ENCODE peak calls at places on chromosomes 3 and 15, in four cellular contexts. K is AG04450, B is neural progenitor cell, J is SK-N-SH. H is an unnamed sample.

GRCh38 chr3:80017369-80017768 is 249.6 kb upstream of the ROBO1 start:
- DNase-seq in K (no peak), B (no peak), J (no peak), H (no peak)

GRCh38 chr3:159763466-159764210 is 225.0 kb upstream of the IL12A start:
- DNase-seq in K (peak; percentile 54), B (peak; percentile 89), J (peak; percentile 87), H (no peak)

GRCh38 chr3:17741621-17742091 is 775 bp downstream of the TBC1D5 start:
- DNase-seq in K (no peak), B (no peak), J (peak; percentile 16), H (no peak)

GRCh38 chr3:155019576-155019975 is 60.5 kb upstream of the MME start:
- DNase-seq in K (peak; percentile 10), B (no peak), J (no peak), H (no peak)

GRCh38 chr15:99167201-99167600 is 62.3 kb downstream of the SYNM start:
- DNase-seq in K (no peak), B (no peak), J (no peak), H (no peak)

GRCh38 chr15:72135719-72136118 is 17.5 kb downstream of the SENP8 start:
- DNase-seq in K (no peak), B (no peak), J (no peak), H (no peak)

GRCh38 chr3:134352031-134352671 is 22.1 kb downstream of the AMOTL2 start:
- DNase-seq in K (no peak), B (no peak), J (no peak), H (no peak)

GRCh38 chr3:95302044-95302443 is 1239.2 kb downstream of the NSUN3 start:
- DNase-seq in K (peak; percentile 11), B (no peak), J (no peak), H (no peak)

GRCh38 chr3:141963301-141963700 is 86.9 kb downstream of the ATP1B3 start:
- DNase-seq in K (no peak), B (no peak), J (no peak), H (no peak)

GRCh38 chr3:30676424-30677346 is 70.3 kb downstream of the TGFBR2 start:
- DNase-seq in K (no peak), B (no peak), J (no peak), H (no peak)

GRCh38 chr3:29475305-29475825 is 194.5 kb downstream of the RBMS3 start:
- DNase-seq in K (no peak), B (no peak), J (no peak), H (no peak)

GRCh38 chr3:167109746-167110145 is 270.4 kb downstream of the ZBBX start:
- DNase-seq in K (no peak), B (no peak), J (no peak), H (no peak)

GRCh38 chr3:67635806-67636205 is 18.6 kb downstream of the SUCLG2 start:
- DNase-seq in K (no peak), B (no peak), J (no peak), H (no peak)

GRCh38 chr3:172561894-172562664 is 38.8 kb upstream of the TNFSF10 start:
- DNase-seq in K (no peak), B (no peak), J (no peak), H (no peak)

GRCh38 chr3:112304611-112305010 is 10.6 kb upstream of the SLC9C1 start:
- DNase-seq in K (no peak), B (peak; percentile 37), J (no peak), H (no peak)

GRCh38 chr3:169138849-169139416 is 524.6 kb downstream of the MECOM start:
- DNase-seq in K (no peak), B (no peak), J (no peak), H (no peak)

DNA sequence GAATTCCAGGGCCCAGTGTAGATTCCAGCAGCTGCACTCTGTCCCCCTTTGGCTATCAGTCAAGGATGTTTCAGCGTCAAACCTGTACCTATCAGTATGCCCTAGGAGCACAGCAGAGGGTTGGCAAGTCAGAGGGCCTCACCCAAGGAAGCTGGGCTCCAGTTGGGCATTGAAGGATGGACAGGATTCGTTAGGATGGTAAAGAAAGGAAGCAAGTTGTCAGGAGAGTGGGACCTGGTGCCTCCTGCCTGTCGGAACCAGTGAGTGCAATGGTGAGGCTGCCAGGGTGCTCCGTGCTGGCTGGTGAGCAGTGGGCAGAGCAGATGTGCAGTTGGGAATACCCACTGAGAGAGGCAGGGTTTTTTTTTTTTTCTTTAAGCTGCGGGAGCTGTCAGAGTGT is 157.2 kb downstream of the CHDH start:
- DNase-seq in K (no peak), B (no peak), J (no peak), H (no peak)
- TF ChIP-seq CTCF in K (no peak), B (no peak), J (no peak), H (no peak)

GRCh38 chr15:66882251-66883020 is 180.4 kb downstream of the SMAD6 start:
- DNase-seq in K (peak; percentile 13), B (no peak), J (no peak), H (no peak)
- H3K27ac ChIP-seq in K (peak overlapping the region; percentile 70), B (no peak overlapping the region), J (peak overlapping the region; percentile 95), H (no peak overlapping the region)

GRCh38 chr15:25066708-25067107 is 111.9 kb downstream of the SNRPN start:
- DNase-seq in K (no peak), B (no peak), J (no peak), H (no peak)
- H3K9me3 ChIP-seq in K (peaks cover 100% of the 10 kb centered on the region), B (peaks cover 27% of the 10 kb centered on the region), J (no peaks in the 10 kb centered on the region), H (peaks cover 99% of the 10 kb centered on the region)

DNA sequence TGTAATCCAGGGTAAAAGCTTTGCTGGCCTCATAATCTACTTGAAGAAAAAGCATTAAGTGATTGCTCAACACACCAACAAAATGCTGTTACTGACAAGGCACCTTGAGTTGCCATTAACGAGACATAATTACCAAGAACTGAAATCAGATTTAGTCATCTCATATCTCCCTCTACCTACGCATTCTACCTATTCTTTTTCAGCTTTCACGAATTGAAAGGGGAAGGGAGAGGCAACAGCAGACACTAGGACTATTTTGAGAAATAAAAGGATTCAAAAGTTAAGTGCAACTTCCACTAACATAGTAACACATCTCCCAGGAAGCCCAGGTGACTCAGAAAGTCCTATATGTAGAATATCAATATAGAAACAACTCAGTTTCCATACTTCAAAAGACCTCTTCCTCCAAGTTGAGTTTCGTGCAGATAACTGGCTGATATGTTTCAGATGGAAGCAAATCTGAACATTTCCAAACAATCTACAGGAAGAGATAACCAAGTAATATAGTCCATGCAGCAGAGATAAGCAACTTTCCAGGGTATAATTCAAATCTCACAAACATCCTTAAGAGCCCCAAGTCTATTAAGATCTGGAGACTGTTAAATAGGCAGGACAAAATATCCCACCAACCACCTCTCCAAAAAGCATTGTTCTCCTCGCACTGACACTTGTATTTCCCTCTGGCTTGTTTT is 1.9 kb downstream of the OSBPL10 start:
- DNase-seq in K (no peak), B (no peak), J (no peak), H (no peak)
- TF ChIP-seq CTCF in K (no peak), B (no peak), J (no peak), H (no peak)

DNA sequence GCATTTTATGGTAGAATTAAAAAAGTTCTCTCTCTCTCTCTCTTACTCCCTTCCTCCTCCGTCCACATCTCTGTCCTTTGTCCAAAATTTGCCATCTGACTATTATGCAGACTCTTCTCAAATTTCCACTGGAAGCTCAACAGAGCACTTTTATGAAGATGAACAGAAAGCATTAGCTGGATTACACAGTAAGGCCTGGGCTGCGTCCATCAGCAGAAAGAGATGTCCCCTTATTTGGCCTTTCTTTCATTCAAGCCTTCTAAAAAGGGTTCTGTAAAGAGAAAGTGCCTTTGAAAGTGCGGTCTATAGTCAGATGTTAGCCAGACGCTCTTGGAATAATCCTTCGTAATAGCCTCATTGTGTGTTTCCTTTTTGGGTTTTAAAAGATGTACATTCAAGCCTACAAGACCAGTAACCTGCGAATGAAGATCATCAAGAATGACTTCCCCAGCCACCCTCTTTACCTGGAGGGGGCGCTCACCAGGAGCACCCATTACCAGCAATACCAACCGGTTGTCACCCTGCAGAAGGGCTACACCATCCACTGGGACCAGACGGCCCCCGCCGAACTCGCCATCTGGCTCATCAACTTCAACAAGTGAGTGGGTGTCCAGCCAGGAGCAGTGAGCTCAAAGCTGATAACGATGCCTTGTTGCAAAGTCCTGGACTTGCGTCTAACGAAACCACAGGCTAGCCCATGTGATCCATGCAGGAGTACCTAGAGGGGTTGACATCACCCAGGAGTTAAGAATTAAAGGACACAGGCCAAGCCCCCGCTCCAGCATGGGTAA is 53.1 kb downstream of the MESD start:
- DNase-seq in K (no peak), B (no peak), J (no peak), H (no peak)
- H3K27ac ChIP-seq in K (peak overlapping the region; percentile 11), B (no peak overlapping the region), J (no peak overlapping the region), H (no peak overlapping the region)

GRCh38 chr15:27774638-27775037 is 324.5 kb downstream of the OCA2 start:
- DNase-seq in K (no peak), B (no peak), J (no peak), H (no peak)
- H3K9me3 ChIP-seq in K (peaks cover 38% of the 10 kb centered on the region), B (no peaks in the 10 kb centered on the region), J (no peaks in the 10 kb centered on the region), H (no peaks in the 10 kb centered on the region)

GRCh38 chr15:42079401-42079908 is 14.9 kb downstream of the PLA2G4D start:
- DNase-seq in K (no peak), B (no peak), J (no peak), H (no peak)
- TF ChIP-seq CTCF in K (no peak), B (no peak), J (no peak), H (no peak)